ENCODE peak calls at places on chromosomes 6 and 20, in four cellular contexts. K, T, S and A are unnamed samples.
A peak's percentile ranks its signal among the peaks of the same experiment; 100 is the strongest.

GRCh38 chr6:30913721-30914075 is 340 bp upstream of the VARS2 start:
- DNase-seq in K (no peak), T (no peak), S (no peak), A (no peak)

GRCh38 chr6:22236626-22237414 is 60.0 kb downstream of the PRL start:
- DNase-seq in K (peak; percentile 98), T (no peak), S (no peak), A (no peak)

GRCh38 chr6:138540468-138540867 is 41.2 kb upstream of the NHSL1 start:
- DNase-seq in K (no peak), T (no peak), S (no peak), A (no peak)

GRCh38 chr6:156775717-156776116 is 1.5 kb upstream of the ARID1B start:
- DNase-seq in K (no peak), T (no peak), S (no peak), A (no peak)

GRCh38 chr6:112235956-112236355 is 18.4 kb downstream of the LAMA4 start:
- DNase-seq in K (peak; percentile 33), T (no peak), S (no peak), A (no peak)

GRCh38 chr6:30358340-30358679 is 13.4 kb downstream of the RPP21 start:
- DNase-seq in K (no peak), T (no peak), S (no peak), A (no peak)

GRCh38 chr6:128483472-128484135 is 36.8 kb downstream of the PTPRK start:
- DNase-seq in K (no peak), T (no peak), S (no peak), A (no peak)

GRCh38 chr20:24879875-24880274 is 69.2 kb upstream of the CST7 start:
- DNase-seq in K (no peak), T (no peak), S (no peak), A (no peak)

GRCh38 chr20:57509665-57510237 is 15.2 kb downstream of the CTCFL start:
- DNase-seq in K (peak; percentile 35), T (no peak), S (no peak), A (no peak)

GRCh38 chr20:37446286-37447032 is 74.6 kb upstream of the NNAT start:
- DNase-seq in K (no peak), T (no peak), S (no peak), A (no peak)

GRCh38 chr20:2379511-2380229 is 1.0 kb upstream of the TGM6 start:
- DNase-seq in K (no peak), T (no peak), S (no peak), A (no peak)

GRCh38 chr20:21511850-21512633 is 1.8 kb downstream of the NKX2-2 start:
- DNase-seq in K (peak; percentile 32), T (no peak), S (no peak), A (no peak)

GRCh38 chr20:37898301-37899104 is 4.4 kb upstream of the VSTM2L start:
- DNase-seq in K (peak; percentile 73), T (no peak), S (no peak), A (no peak)

GRCh38 chr6:132256457-132256856 is 144.8 kb downstream of the MOXD1 start:
- DNase-seq in K (no peak), T (no peak), S (no peak), A (no peak)

GRCh38 chr6:128981716-128982115 is 98.8 kb downstream of the LAMA2 start:
- DNase-seq in K (peak; percentile 46), T (no peak), S (no peak), A (no peak)

GRCh38 chr6:149065658-149066556 is 251.6 kb upstream of the TAB2 start:
- DNase-seq in K (no peak), T (peak; percentile 36), S (no peak), A (no peak)

GRCh38 chr20:50259705-50260479 is 69.3 kb downstream of the CEBPB start:
- DNase-seq in K (no peak), T (no peak), S (no peak), A (no peak)

GRCh38 chr20:10504893-10505292 is 69.8 kb downstream of the SLX4IP start:
- DNase-seq in K (peak; percentile 67), T (no peak), S (no peak), A (no peak)

GRCh38 chr6:151118453-151119123 is 121.2 kb upstream of the AKAP12 start:
- DNase-seq in K (no peak), T (no peak), S (no peak), A (no peak)

GRCh38 chr6:142886431-142887170 is 58.4 kb downstream of the HIVEP2 start:
- DNase-seq in K (peak; percentile 64), T (no peak), S (no peak), A (no peak)

GRCh38 chr6:35879151-35879550 is 41.7 kb downstream of the SRPK1 start:
- DNase-seq in K (no peak), T (no peak), S (no peak), A (no peak)

GRCh38 chr6:163404825-163405265 is 9.7 kb upstream of the QKI start:
- DNase-seq in K (no peak), T (no peak), S (no peak), A (no peak)

GRCh38 chr6:11211235-11211634 is 21.2 kb downstream of the NEDD9 start:
- DNase-seq in K (no peak), T (no peak), S (no peak), A (no peak)

GRCh38 chr20:13638162-13638495 is 603 bp downstream of the TASP1 start:
- DNase-seq in K (peak; percentile 46), T (no peak), S (no peak), A (no peak)

GRCh38 chr6:131755597-131755996 is 44.8 kb upstream of the CTAGE9 start:
- DNase-seq in K (no peak), T (no peak), S (no peak), A (no peak)

GRCh38 chr6:131281471-131282270 is 146.4 kb downstream of the AKAP7 start:
- DNase-seq in K (no peak), T (peak; percentile 54), S (no peak), A (peak; percentile 40)

GRCh38 chr6:41053056-41053455 is at the start of gene APOBEC2:
- DNase-seq in K (no peak), T (no peak), S (no peak), A (no peak)

GRCh38 chr6:100568255-100568654 is 103.5 kb upstream of the SIM1 start:
- DNase-seq in K (no peak), T (no peak), S (no peak), A (no peak)

GRCh38 chr6:100577425-100577824 is 112.7 kb upstream of the SIM1 start:
- DNase-seq in K (no peak), T (no peak), S (no peak), A (no peak)

GRCh38 chr6:100574836-100575235 is 110.1 kb upstream of the SIM1 start:
- DNase-seq in K (no peak), T (no peak), S (no peak), A (no peak)

GRCh38 chr6:100573169-100573568 is 108.4 kb upstream of the SIM1 start:
- DNase-seq in K (peak; percentile 42), T (no peak), S (no peak), A (no peak)
- TF ChIP-seq CTCF in K (peak; percentile 19), T (peak; percentile 18), S (no peak), A (no peak)

DNA sequence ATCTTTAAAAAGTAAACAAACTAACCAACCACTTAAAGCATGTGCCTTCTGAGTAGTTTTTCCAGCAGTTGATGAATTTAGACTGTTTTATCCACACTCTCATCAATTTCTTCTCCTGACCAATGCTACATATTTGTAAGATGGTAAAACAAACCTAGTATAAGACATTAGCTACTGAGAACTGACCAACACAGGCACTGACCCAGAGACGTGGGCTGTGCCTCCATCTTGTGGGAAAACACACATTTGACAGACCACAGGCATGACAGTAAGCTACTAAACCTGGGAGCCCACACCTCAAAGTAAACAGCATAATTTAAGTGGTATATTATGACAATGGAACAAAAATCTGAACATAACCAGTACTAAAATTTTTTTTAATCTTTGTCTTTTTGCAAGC is 121.4 kb upstream of the NRSN1 start:
- DNase-seq in K (no peak), T (no peak), S (no peak), A (no peak)
- TF ChIP-seq CTCF in K (no peak), T (no peak), S (no peak), A (no peak)

DNA sequence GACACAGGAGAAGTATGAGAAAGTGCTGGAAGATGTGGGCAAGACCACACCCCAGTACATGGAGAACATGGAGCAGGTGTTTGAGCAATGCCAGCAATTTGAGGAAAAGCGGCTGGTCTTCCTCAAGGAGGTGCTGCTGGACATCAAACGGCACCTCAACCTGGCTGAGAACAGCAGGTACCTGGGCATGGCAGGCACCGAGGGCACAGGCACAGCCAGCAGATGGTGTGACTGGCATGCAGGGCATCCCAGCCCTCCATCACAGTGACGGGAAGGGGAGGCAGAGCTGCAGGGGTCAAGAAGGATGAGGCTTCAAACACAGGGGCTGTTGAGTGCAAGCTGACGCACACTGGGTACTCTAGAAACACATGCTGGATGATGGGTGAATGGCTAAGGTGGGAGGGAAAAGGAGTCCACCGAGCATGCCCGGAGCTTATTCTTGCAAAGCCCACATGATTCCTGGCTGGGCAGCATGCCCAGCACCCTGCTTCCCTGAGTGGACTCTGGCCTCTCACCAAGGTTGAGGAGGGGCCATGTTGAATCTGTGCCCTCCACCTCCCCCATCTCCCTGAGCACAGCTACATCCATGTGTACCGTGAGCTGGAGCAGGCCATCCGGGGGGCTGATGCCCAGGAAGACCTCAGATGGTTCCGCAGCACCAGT is 26.3 kb downstream of the SPDEF start:
- DNase-seq in K (peak; percentile 29), T (no peak), S (no peak), A (no peak)
- TF ChIP-seq CTCF in K (peak; percentile 11), T (no peak), S (no peak), A (no peak)

GRCh38 chr6:24667378-24667803 is 514 bp downstream of the ACOT13 start:
- DNase-seq in K (no peak), T (no peak), S (no peak), A (no peak)
- TF ChIP-seq CTCF in K (no peak), T (no peak), S (no peak), A (no peak)

DNA sequence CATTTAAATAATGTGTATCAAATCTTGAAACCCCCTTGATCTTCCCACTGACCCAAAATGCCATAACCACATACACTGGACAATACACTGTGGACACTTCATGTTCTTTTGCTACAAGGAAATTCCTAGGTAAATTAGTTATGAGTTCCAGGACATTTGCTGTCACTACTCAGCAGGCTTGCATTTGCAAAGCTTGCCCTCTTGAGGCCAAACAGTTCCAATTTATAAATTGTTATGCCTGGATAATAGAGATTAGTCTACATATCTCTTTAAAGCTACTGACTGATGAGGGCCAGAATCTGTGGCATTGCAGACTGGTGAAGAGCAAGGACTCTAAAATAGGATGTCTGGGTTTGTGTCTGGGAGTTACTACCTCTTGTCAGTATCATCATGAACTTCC is 17.4 kb upstream of the RAB32 start:
- DNase-seq in K (peak; percentile 41), T (no peak), S (no peak), A (no peak)
- TF ChIP-seq CTCF in K (peak; percentile 57), T (no peak), S (no peak), A (no peak)

DNA sequence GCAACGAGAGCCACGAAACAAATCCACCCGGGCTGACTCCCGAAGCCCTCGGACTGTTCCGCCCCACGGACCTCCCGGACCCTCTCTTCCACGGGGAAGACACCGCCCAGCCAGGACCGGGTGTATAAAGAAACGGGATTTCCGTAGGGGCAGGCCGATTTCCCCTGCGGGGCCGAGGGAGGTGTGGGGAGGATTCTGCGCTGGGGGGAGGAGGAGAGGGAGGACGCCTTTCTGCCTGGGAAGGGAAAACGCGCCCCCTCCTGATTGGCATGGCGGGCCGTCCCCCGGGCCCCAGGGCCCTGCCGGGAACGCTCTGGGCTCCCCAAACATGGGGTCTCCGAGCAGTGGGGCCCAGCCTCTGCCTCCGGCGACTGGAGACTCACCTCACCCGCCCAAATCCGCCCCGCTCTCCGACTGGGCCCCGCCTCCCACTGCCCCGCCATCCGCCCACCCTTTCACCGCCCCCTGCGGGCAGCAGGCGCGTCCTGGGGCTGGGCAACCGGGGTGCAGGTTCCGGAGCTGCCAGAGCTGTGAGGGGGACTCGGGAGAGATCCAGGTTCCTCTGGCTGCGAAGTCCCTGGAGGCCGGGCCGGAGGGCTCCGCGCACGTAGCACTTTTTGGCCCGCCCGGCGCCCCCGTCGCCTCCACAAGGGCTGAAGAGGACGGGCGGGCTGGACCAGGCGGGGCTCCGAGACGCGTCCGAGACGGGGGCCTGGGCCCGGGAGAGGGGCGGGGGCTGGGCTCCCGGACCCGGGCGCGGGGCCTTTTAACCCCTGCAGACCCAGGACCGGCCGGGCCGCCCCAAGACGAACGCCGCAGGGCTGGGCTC is 586 bp upstream of the PPDPF start:
- DNase-seq in K (peak; percentile 51), T (peak; percentile 43), S (peak; percentile 68), A (peak; percentile 61)
- TF ChIP-seq CTCF in K (no peak), T (peak; percentile 36), S (no peak), A (no peak)